ENCODE peak calls at places on chromosomes 3 and 15, in nine cellular contexts. One of them, this sample, is unnamed.

GRCh38 chr15:52857471-52857870 is 67.3 kb upstream of the ONECUT1 start:
- DNase-seq in cardiac muscle cell: no peak
- DNase-seq in Panc1: no peak
- DNase-seq in stimulated activated CD8-positive, alpha-beta memory T cell treated with anti-CD3 and anti-CD28 coated beads, Interleukin-15, amount 100 ng/mL, for 24 hours: no peak
- DNase-seq in glutamatergic neuron: no peak
- DNase-seq in M059J: no peak
- DNase-seq in HEK293T: no peak
- DNase-seq in NCI-H1092 treated with DMSO at 0.1 percent for 48 hours: no peak
- DNase-seq in NCI-H345: no peak
- DNase-seq in this sample: no peak

GRCh38 chr15:74873756-74874424 is 725 bp upstream of the SCAMP2 start:
- DNase-seq in cardiac muscle cell: peak; percentile 16
- DNase-seq in Panc1: no peak
- DNase-seq in stimulated activated CD8-positive, alpha-beta memory T cell treated with anti-CD3 and anti-CD28 coated beads, Interleukin-15, amount 100 ng/mL, for 24 hours: no peak
- DNase-seq in glutamatergic neuron: no peak
- DNase-seq in M059J: no peak
- DNase-seq in HEK293T: peak; percentile 57
- DNase-seq in NCI-H1092 treated with DMSO at 0.1 percent for 48 hours: no peak
- DNase-seq in NCI-H345: peak; percentile 40
- DNase-seq in this sample: no peak

GRCh38 chr15:85168642-85169173 is 187.1 kb downstream of the PDE8A start:
- DNase-seq in cardiac muscle cell: peak; percentile 21
- DNase-seq in Panc1: no peak
- DNase-seq in stimulated activated CD8-positive, alpha-beta memory T cell treated with anti-CD3 and anti-CD28 coated beads, Interleukin-15, amount 100 ng/mL, for 24 hours: peak; percentile 5
- DNase-seq in glutamatergic neuron: peak; percentile 28
- DNase-seq in M059J: no peak
- DNase-seq in HEK293T: peak; percentile 55
- DNase-seq in NCI-H1092 treated with DMSO at 0.1 percent for 48 hours: no peak
- DNase-seq in NCI-H345: peak; percentile 68
- DNase-seq in this sample: no peak

GRCh38 chr3:167941234-167941995 is 154.3 kb downstream of the GOLIM4 start:
- DNase-seq in cardiac muscle cell: peak; percentile 98
- DNase-seq in Panc1: no peak
- DNase-seq in stimulated activated CD8-positive, alpha-beta memory T cell treated with anti-CD3 and anti-CD28 coated beads, Interleukin-15, amount 100 ng/mL, for 24 hours: no peak
- DNase-seq in glutamatergic neuron: no peak
- DNase-seq in M059J: peak; percentile 84
- DNase-seq in HEK293T: no peak
- DNase-seq in NCI-H1092 treated with DMSO at 0.1 percent for 48 hours: no peak
- DNase-seq in NCI-H345: no peak
- DNase-seq in this sample: no peak

GRCh38 chr3:16511561-16512434 is 1.7 kb downstream of the RFTN1 start:
- DNase-seq in cardiac muscle cell: peak; percentile 85
- DNase-seq in Panc1: no peak
- DNase-seq in stimulated activated CD8-positive, alpha-beta memory T cell treated with anti-CD3 and anti-CD28 coated beads, Interleukin-15, amount 100 ng/mL, for 24 hours: peak; percentile 26
- DNase-seq in glutamatergic neuron: no peak
- DNase-seq in M059J: peak; percentile 88
- DNase-seq in HEK293T: no peak
- DNase-seq in NCI-H1092 treated with DMSO at 0.1 percent for 48 hours: no peak
- DNase-seq in NCI-H345: no peak
- DNase-seq in this sample: no peak

GRCh38 chr3:23235264-23235663 is 32.1 kb downstream of the UBE2E2 start:
- DNase-seq in cardiac muscle cell: no peak
- DNase-seq in Panc1: no peak
- DNase-seq in stimulated activated CD8-positive, alpha-beta memory T cell treated with anti-CD3 and anti-CD28 coated beads, Interleukin-15, amount 100 ng/mL, for 24 hours: no peak
- DNase-seq in glutamatergic neuron: no peak
- DNase-seq in M059J: no peak
- DNase-seq in HEK293T: no peak
- DNase-seq in NCI-H1092 treated with DMSO at 0.1 percent for 48 hours: no peak
- DNase-seq in NCI-H345: no peak
- DNase-seq in this sample: no peak

GRCh38 chr3:178169421-178169820 is 366.8 kb upstream of the KCNMB2 start:
- DNase-seq in cardiac muscle cell: peak; percentile 12
- DNase-seq in Panc1: no peak
- DNase-seq in stimulated activated CD8-positive, alpha-beta memory T cell treated with anti-CD3 and anti-CD28 coated beads, Interleukin-15, amount 100 ng/mL, for 24 hours: no peak
- DNase-seq in glutamatergic neuron: no peak
- DNase-seq in M059J: no peak
- DNase-seq in HEK293T: no peak
- DNase-seq in NCI-H1092 treated with DMSO at 0.1 percent for 48 hours: no peak
- DNase-seq in NCI-H345: no peak
- DNase-seq in this sample: no peak

GRCh38 chr3:155435821-155436220 is 142.3 kb upstream of the STRIT1 start:
- DNase-seq in cardiac muscle cell: no peak
- DNase-seq in Panc1: no peak
- DNase-seq in stimulated activated CD8-positive, alpha-beta memory T cell treated with anti-CD3 and anti-CD28 coated beads, Interleukin-15, amount 100 ng/mL, for 24 hours: no peak
- DNase-seq in glutamatergic neuron: no peak
- DNase-seq in M059J: no peak
- DNase-seq in HEK293T: no peak
- DNase-seq in NCI-H1092 treated with DMSO at 0.1 percent for 48 hours: no peak
- DNase-seq in NCI-H345: no peak
- DNase-seq in this sample: no peak

GRCh38 chr3:167318996-167319615 is 61.0 kb downstream of the ZBBX start:
- DNase-seq in cardiac muscle cell: no peak
- DNase-seq in Panc1: no peak
- DNase-seq in stimulated activated CD8-positive, alpha-beta memory T cell treated with anti-CD3 and anti-CD28 coated beads, Interleukin-15, amount 100 ng/mL, for 24 hours: no peak
- DNase-seq in glutamatergic neuron: no peak
- DNase-seq in M059J: no peak
- DNase-seq in HEK293T: no peak
- DNase-seq in NCI-H1092 treated with DMSO at 0.1 percent for 48 hours: no peak
- DNase-seq in NCI-H345: no peak
- DNase-seq in this sample: no peak

GRCh38 chr15:67244966-67245478 is 9.4 kb downstream of the AAGAB start:
- DNase-seq in cardiac muscle cell: peak; percentile 52
- DNase-seq in Panc1: no peak
- DNase-seq in stimulated activated CD8-positive, alpha-beta memory T cell treated with anti-CD3 and anti-CD28 coated beads, Interleukin-15, amount 100 ng/mL, for 24 hours: no peak
- DNase-seq in glutamatergic neuron: no peak
- DNase-seq in M059J: no peak
- DNase-seq in HEK293T: no peak
- DNase-seq in NCI-H1092 treated with DMSO at 0.1 percent for 48 hours: no peak
- DNase-seq in NCI-H345: no peak
- DNase-seq in this sample: no peak

GRCh38 chr3:127744875-127745274 is 72.1 kb downstream of the ABTB1 start:
- DNase-seq in cardiac muscle cell: no peak
- DNase-seq in Panc1: no peak
- DNase-seq in stimulated activated CD8-positive, alpha-beta memory T cell treated with anti-CD3 and anti-CD28 coated beads, Interleukin-15, amount 100 ng/mL, for 24 hours: no peak
- DNase-seq in glutamatergic neuron: no peak
- DNase-seq in M059J: no peak
- DNase-seq in HEK293T: no peak
- DNase-seq in NCI-H1092 treated with DMSO at 0.1 percent for 48 hours: no peak
- DNase-seq in NCI-H345: no peak
- DNase-seq in this sample: no peak

GRCh38 chr3:20511863-20512262 is 325.9 kb upstream of the SGO1 start:
- DNase-seq in cardiac muscle cell: peak; percentile 75
- DNase-seq in Panc1: peak; percentile 25
- DNase-seq in stimulated activated CD8-positive, alpha-beta memory T cell treated with anti-CD3 and anti-CD28 coated beads, Interleukin-15, amount 100 ng/mL, for 24 hours: no peak
- DNase-seq in glutamatergic neuron: no peak
- DNase-seq in M059J: peak; percentile 62
- DNase-seq in HEK293T: peak; percentile 14
- DNase-seq in NCI-H1092 treated with DMSO at 0.1 percent for 48 hours: peak; percentile 53
- DNase-seq in NCI-H345: peak; percentile 12
- DNase-seq in this sample: no peak

GRCh38 chr15:31474059-31474868 is 147.6 kb downstream of the KLF13 start:
- DNase-seq in cardiac muscle cell: no peak
- DNase-seq in Panc1: no peak
- DNase-seq in stimulated activated CD8-positive, alpha-beta memory T cell treated with anti-CD3 and anti-CD28 coated beads, Interleukin-15, amount 100 ng/mL, for 24 hours: no peak
- DNase-seq in glutamatergic neuron: no peak
- DNase-seq in M059J: no peak
- DNase-seq in HEK293T: no peak
- DNase-seq in NCI-H1092 treated with DMSO at 0.1 percent for 48 hours: no peak
- DNase-seq in NCI-H345: no peak
- DNase-seq in this sample: no peak

This sample was measured in posterior cingulate gyrus.